ENCODE peak calls at places on chromosomes 2 and 18, in six cellular contexts. Q, Z, I, A, J and G are unnamed samples.

GRCh38 chr2:54899576-54900200 is 150.6 kb downstream of the RTN4 start:
- DNase-seq in Q (peak; percentile 48), A (peak; percentile 38), Z (peak; percentile 33), J (peak; percentile 80), I (peak; percentile 53), G (no peak)

GRCh38 chr18:50096766-50097435 is 98.0 kb downstream of the MYO5B start:
- DNase-seq in Z (no peak), Q (no peak), J (no peak), A (no peak), I (peak; percentile 84), G (no peak)

GRCh38 chr2:240466579-240467148 is 31.2 kb downstream of the GPC1 start:
- DNase-seq in Z (no peak), A (no peak), I (no peak), Q (no peak), J (no peak), G (no peak)

GRCh38 chr2:20667531-20668401 is 822 bp downstream of the GDF7 start:
- DNase-seq in Z (peak; percentile 59), J (no peak), Q (no peak), A (no peak), I (no peak), G (no peak)

GRCh38 chr2:196601430-196602306 is 37.8 kb upstream of the CCDC150 start:
- DNase-seq in Q (peak; percentile 88), Z (peak; percentile 33), A (peak; percentile 67), I (peak; percentile 71), J (peak; percentile 89), G (no peak)

GRCh38 chr2:63050916-63051794 is 525 bp downstream of the OTX1 start:
- DNase-seq in I (peak; percentile 12), Z (peak; percentile 82), J (no peak), Q (no peak), A (peak; percentile 38), G (no peak)

GRCh38 chr2:174659069-174659900 is 61.7 kb upstream of the WIPF1 start:
- DNase-seq in Q (no peak), Z (no peak), A (no peak), I (no peak), J (no peak), G (no peak)

GRCh38 chr18:39966275-39966674 is 1988.8 kb upstream of the PIK3C3 start:
- DNase-seq in Q (no peak), J (no peak), I (no peak), Z (peak; percentile 77), A (no peak), G (no peak)

GRCh38 chr2:23506460-23507266 is 121.7 kb downstream of the KLHL29 start:
- DNase-seq in Z (no peak), A (no peak), Q (no peak), I (no peak), J (no peak), G (no peak)

GRCh38 chr2:11778923-11779757 is 32.7 kb downstream of the LPIN1 start:
- DNase-seq in I (peak; percentile 31), J (peak; percentile 68), A (peak; percentile 92), Z (peak; percentile 87), Q (peak; percentile 62), G (peak; percentile 92)

GRCh38 chr18:50853863-50854271 is 25.1 kb upstream of the ME2 start:
- DNase-seq in Z (no peak), I (peak; percentile 85), Q (peak; percentile 18), J (peak; percentile 54), A (no peak), G (no peak)

GRCh38 chr2:200749631-200750322 is 61.9 kb upstream of the BZW1 start:
- DNase-seq in Q (no peak), Z (no peak), A (no peak), J (no peak), I (no peak), G (no peak)

GRCh38 chr2:121334581-121335293 is 49.7 kb upstream of the TFCP2L1 start:
- DNase-seq in J (no peak), Z (peak; percentile 76), A (no peak), I (no peak), Q (no peak), G (no peak)

GRCh38 chr2:98327776-98328175 is 18.5 kb upstream of the CNGA3 start:
- DNase-seq in A (no peak), I (no peak), J (no peak), Z (no peak), Q (no peak), G (no peak)

GRCh38 chr2:175872716-175873115 is 129.4 kb downstream of the LNPK start:
- DNase-seq in I (no peak), J (no peak), A (no peak), Z (no peak), Q (no peak), G (no peak)

GRCh38 chr18:12995952-12996477 is 4.9 kb downstream of the CEP192 start:
- DNase-seq in J (no peak), Z (no peak), A (no peak), I (no peak), Q (no peak), G (no peak)

GRCh38 chr18:12996661-12997292 is 5.6 kb downstream of the CEP192 start:
- DNase-seq in Z (no peak), I (no peak), A (peak; percentile 28), J (no peak), Q (no peak), G (no peak)

GRCh38 chr18:12995424-12995823 is 4.3 kb downstream of the CEP192 start:
- DNase-seq in Q (no peak), J (no peak), Z (no peak), A (no peak), I (no peak), G (no peak)

GRCh38 chr18:13003466-13003896 is 12.3 kb downstream of the CEP192 start:
- DNase-seq in I (peak; percentile 48), J (peak; percentile 67), Q (peak; percentile 61), Z (peak; percentile 94), A (peak; percentile 66), G (peak; percentile 87)

GRCh38 chr18:12998332-12999060 is 7.3 kb downstream of the CEP192 start:
- DNase-seq in J (no peak), I (no peak), Q (peak; percentile 44), Z (no peak), A (no peak), G (no peak)
- H3K4me1 ChIP-seq in J (no peaks in the 10 kb centered on the region), I (peaks cover under 1% of the 10 kb centered on the region), Q (no peaks in the 10 kb centered on the region), Z (no peaks in the 10 kb centered on the region), A (peaks cover 25% of the 10 kb centered on the region), G (peaks cover 30% of the 10 kb centered on the region)

GRCh38 chr2:74291217-74291551 is 52.0 kb downstream of the SLC4A5 start:
- DNase-seq in J (no peak), Q (no peak), I (no peak), Z (no peak), A (no peak), G (no peak)
- H3K4me2 ChIP-seq in J (no peak overlapping the region), Q (no peak overlapping the region), I (no peak overlapping the region), Z (no peak overlapping the region), A (no peak overlapping the region), G (peak overlapping the region; percentile 64)

DNA sequence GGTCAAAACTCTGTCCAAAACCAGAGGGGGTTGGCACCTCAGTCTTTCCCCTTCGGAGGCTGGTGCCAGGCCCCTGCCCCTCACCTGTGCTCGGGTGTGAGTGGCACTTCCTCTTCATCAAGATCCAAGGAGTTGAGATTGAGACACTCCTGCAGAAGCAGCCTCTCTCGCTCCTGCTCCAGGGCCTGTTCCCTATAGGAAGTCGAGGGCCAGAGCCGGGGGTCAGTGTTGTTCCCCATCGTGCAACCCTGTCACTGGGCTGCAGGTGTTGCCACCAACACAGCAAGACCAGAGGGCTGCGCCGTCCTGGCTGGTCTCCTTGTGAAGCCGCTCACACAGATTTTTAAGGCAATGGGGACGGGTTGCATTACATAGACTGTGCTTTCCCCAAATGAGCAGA is 18.9 kb downstream of the FAM178B start:
- DNase-seq in J (no peak), Q (no peak), I (no peak), A (no peak), Z (no peak), G (no peak)
- H3K4me1 ChIP-seq in J (no peaks in the 10 kb centered on the region), Q (no peaks in the 10 kb centered on the region), I (peaks cover 11% of the 10 kb centered on the region), A (no peaks in the 10 kb centered on the region), Z (no peaks in the 10 kb centered on the region), G (no peaks in the 10 kb centered on the region)

DNA sequence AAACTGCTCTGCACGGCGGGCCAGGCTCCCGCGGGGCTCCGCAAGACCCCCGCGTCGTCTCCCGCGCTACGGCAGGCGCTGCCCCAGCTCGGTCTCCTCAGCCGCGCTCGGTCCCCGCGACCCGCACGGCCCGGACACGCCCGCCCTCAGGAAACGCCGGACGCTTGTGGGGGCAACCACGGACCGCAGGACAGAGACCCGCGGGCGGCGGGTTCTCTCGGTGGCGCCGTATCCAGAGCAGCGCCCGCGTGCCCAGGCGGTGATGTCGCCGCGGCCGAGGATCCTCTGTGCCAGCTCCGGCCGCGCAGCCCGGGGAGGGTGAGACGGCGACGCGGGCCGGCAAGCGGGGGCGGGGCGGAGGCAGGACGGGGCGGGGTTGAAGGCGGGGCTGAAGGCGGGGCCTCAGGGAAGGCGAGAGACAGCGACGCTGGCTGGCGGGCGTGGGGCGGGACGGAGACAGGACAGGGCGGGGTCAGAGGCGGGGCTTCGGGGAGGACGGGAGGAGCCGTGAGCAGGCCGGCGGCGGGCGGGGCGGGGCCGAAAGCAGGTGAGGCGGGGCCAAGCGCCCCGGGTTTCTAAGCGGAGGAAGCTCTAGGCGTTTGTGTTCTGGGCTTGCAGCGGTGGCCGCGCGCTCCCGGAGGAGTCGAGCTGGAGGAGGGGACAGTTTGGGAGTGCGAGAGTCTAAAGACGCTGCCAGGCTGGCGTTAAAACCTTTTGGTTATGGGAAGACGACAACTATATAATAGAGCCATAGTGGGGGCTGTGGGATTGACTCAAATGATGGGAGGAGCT is at the start of gene DSEL:
- DNase-seq in I (peak; percentile 90), Z (peak; percentile 96), A (peak; percentile 93), Q (peak; percentile 94), J (peak; percentile 96), G (no peak)
- H3K4me2 ChIP-seq in I (peak within 1 kb of the TSS; percentile 75), Z (peak within 1 kb of the TSS; percentile 94), A (peak within 1 kb of the TSS; percentile 76), Q (peak within 1 kb of the TSS; percentile 89), J (peak within 1 kb of the TSS; percentile 71), G (no peak within 1 kb of the TSS)

GRCh38 chr2:232316382-232317190 is 62.0 kb upstream of the ALPP start:
- DNase-seq in Q (peak; percentile 75), J (no peak), A (no peak), I (no peak), Z (no peak), G (no peak)
- H3K4me1 ChIP-seq in Q (peaks cover 35% of the 10 kb centered on the region), J (no peaks in the 10 kb centered on the region), A (peaks cover 13% of the 10 kb centered on the region), I (peaks cover 32% of the 10 kb centered on the region), Z (no peaks in the 10 kb centered on the region), G (no peaks in the 10 kb centered on the region)

GRCh38 chr18:21604711-21605110 is 4.2 kb upstream of the ESCO1 start:
- DNase-seq in A (no peak), Q (no peak), I (peak; percentile 1), Z (no peak), J (no peak), G (no peak)
- H3K4me2 ChIP-seq in A (no peak overlapping the region), Q (peak overlapping the region; percentile 13), I (no peak overlapping the region), Z (no peak overlapping the region), J (peak overlapping the region; percentile 87), G (no peak overlapping the region)

GRCh38 chr2:234422895-234423505 is 73.9 kb downstream of the ARL4C start:
- DNase-seq in Q (no peak), Z (no peak), A (no peak), I (no peak), J (no peak), G (peak; percentile 21)

GRCh38 chr2:234425923-234426603 is 70.8 kb downstream of the ARL4C start:
- DNase-seq in A (no peak), J (no peak), Q (no peak), I (peak; percentile 68), Z (no peak), G (peak; percentile 34)

GRCh38 chr2:234426616-234427015 is 70.3 kb downstream of the ARL4C start:
- DNase-seq in A (no peak), J (no peak), I (no peak), Q (no peak), Z (no peak), G (peak; percentile 21)

GRCh38 chr2:234422242-234422641 is 74.6 kb downstream of the ARL4C start:
- DNase-seq in Q (peak; percentile 91), J (peak; percentile 87), Z (no peak), A (no peak), I (peak; percentile 93), G (peak; percentile 2)

GRCh38 chr2:234423884-234424283 is 73.0 kb downstream of the ARL4C start:
- DNase-seq in A (no peak), Q (no peak), I (no peak), J (no peak), Z (no peak), G (peak; percentile 7)
- H3K4me1 ChIP-seq in A (no peaks in the 10 kb centered on the region), Q (peaks cover 41% of the 10 kb centered on the region), I (peaks cover 48% of the 10 kb centered on the region), J (peaks cover 5% of the 10 kb centered on the region), Z (peaks cover 14% of the 10 kb centered on the region), G (peaks cover 2% of the 10 kb centered on the region)